ENCODE peak calls at places on chromosomes 11 and 22, in five cellular contexts. Z is breast epithelium, D is ovary, X is erythroblast, J is heart left ventricle. L is an unnamed sample.
A peak's percentile ranks its signal among the peaks of the same experiment; 100 is the strongest.

GRCh38 chr11:84316866-84317560 is 1030.8 kb upstream of the CCDC90B start:
- DNase-seq in Z (no peak), D (no peak), X (no peak), J (no peak), L (no peak)

GRCh38 chr11:50174189-50174588 is 141.5 kb downstream of the OR4C45 start:
- DNase-seq in Z (no peak), D (no peak), X (no peak), J (no peak), L (no peak)

GRCh38 chr11:64348611-64349387 is 8.8 kb downstream of the CCDC88B start:
- DNase-seq in Z (no peak), D (no peak), X (no peak), J (no peak), L (no peak)

GRCh38 chr22:40751250-40751649 is 67.9 kb downstream of the SLC25A17 start:
- DNase-seq in Z (no peak), D (no peak), X (no peak), J (no peak), L (no peak)

GRCh38 chr11:114166897-114167323 is 107.4 kb downstream of the ZBTB16 start:
- DNase-seq in Z (peak; percentile 69), D (no peak), X (no peak), J (no peak), L (peak; percentile 79)

GRCh38 chr11:69481393-69481844 is at the start of gene LINC01488:
- DNase-seq in Z (no peak), D (no peak), X (no peak), J (no peak), L (no peak)

GRCh38 chr11:11841121-11841604 is 609 bp upstream of the USP47 start:
- DNase-seq in Z (peak; percentile 37), D (peak; percentile 57), X (no peak), J (peak; percentile 57), L (peak; percentile 27)

GRCh38 chr11:129434641-129435498 is 59.2 kb downstream of the BARX2 start:
- DNase-seq in Z (no peak), D (no peak), X (no peak), J (no peak), L (no peak)

GRCh38 chr22:19121631-19122142 is 525 bp downstream of the DGCR2 start:
- DNase-seq in Z (peak; percentile 42), D (peak; percentile 42), X (peak; percentile 69), J (peak; percentile 55), L (peak; percentile 21)

GRCh38 chr11:58286249-58286648 is 18.2 kb upstream of the OR10W1 start:
- DNase-seq in Z (no peak), D (no peak), X (peak; percentile 26), J (no peak), L (no peak)

GRCh38 chr11:70029115-70029830 is 48.8 kb upstream of the ANO1 start:
- DNase-seq in Z (no peak), D (no peak), X (no peak), J (no peak), L (no peak)

GRCh38 chr11:61820174-61820573 is 3.4 kb upstream of the FADS1 start:
- DNase-seq in Z (no peak), D (no peak), X (peak; percentile 52), J (no peak), L (no peak)

GRCh38 chr11:2702771-2703486 is 3.1 kb upstream of the KCNQ1OT1 start:
- DNase-seq in Z (no peak), D (peak; percentile 25), X (no peak), J (no peak), L (no peak)

GRCh38 chr11:103683581-103683980 is 352.9 kb upstream of the DDI1 start:
- DNase-seq in Z (no peak), D (no peak), X (no peak), J (no peak), L (no peak)

GRCh38 chr11:122601131-122602125 is 54.1 kb upstream of the UBASH3B start:
- DNase-seq in Z (no peak), D (peak; percentile 11), X (no peak), J (no peak), L (peak; percentile 25)

GRCh38 chr11:27061078-27061477 is 20.5 kb downstream of the BBOX1 start:
- DNase-seq in Z (no peak), D (no peak), X (no peak), J (no peak), L (no peak)

GRCh38 chr11:57614234-57614772 is 16.8 kb downstream of the SERPING1 start:
- DNase-seq in Z (no peak), D (no peak), X (no peak), J (no peak), L (no peak)

GRCh38 chr22:17724678-17725464 is 49.4 kb downstream of the BID start:
- DNase-seq in Z (no peak), D (no peak), X (peak; percentile 11), J (no peak), L (no peak)

GRCh38 chr22:50498322-50498861 is 9.1 kb downstream of the LMF2 start:
- DNase-seq in Z (no peak), D (no peak), X (peak; percentile 76), J (no peak), L (no peak)

GRCh38 chr11:95977534-95978174 is 53.7 kb upstream of the MTMR2 start:
- DNase-seq in Z (no peak), D (no peak), X (no peak), J (no peak), L (no peak)

GRCh38 chr11:119056397-119056999 is 507 bp downstream of the HYOU1 start:
- DNase-seq in Z (peak; percentile 33), D (peak; percentile 24), X (peak; percentile 71), J (peak; percentile 23), L (no peak)

GRCh38 chr11:64851831-64852337 is 7.4 kb upstream of the CDC42BPG start:
- DNase-seq in Z (no peak), D (no peak), X (peak; percentile 81), J (no peak), L (no peak)

GRCh38 chr11:48013269-48013901 is 33.0 kb downstream of the PTPRJ start:
- DNase-seq in Z (peak; percentile 36), D (no peak), X (no peak), J (no peak), L (no peak)

GRCh38 chr22:30575011-30575671 is 676 bp upstream of the GAL3ST1 start:
- DNase-seq in Z (peak; percentile 45), D (peak; percentile 38), X (peak; percentile 13), J (no peak), L (no peak)

GRCh38 chr22:30183861-30184278 is 62.7 kb downstream of the LIF start:
- DNase-seq in Z (no peak), D (no peak), X (peak; percentile 69), J (no peak), L (no peak)

GRCh38 chr11:123451183-123451907 is 21.3 kb downstream of the GRAMD1B start:
- DNase-seq in Z (no peak), D (no peak), X (no peak), J (no peak), L (no peak)

GRCh38 chr22:37803195-37803635 is 4.5 kb upstream of the GCAT start:
- DNase-seq in Z (no peak), D (no peak), X (peak; percentile 97), J (no peak), L (no peak)

GRCh38 chr22:41915783-41916493 is 1.1 kb upstream of the SHISA8 start:
- DNase-seq in Z (no peak), D (no peak), X (no peak), J (no peak), L (no peak)

GRCh38 chr22:41919357-41920224 is 4.7 kb upstream of the SHISA8 start:
- DNase-seq in Z (peak; percentile 41), D (peak; percentile 32), X (peak; percentile 41), J (peak; percentile 68), L (no peak)

GRCh38 chr22:41917375-41917905 is 2.6 kb upstream of the SHISA8 start:
- DNase-seq in Z (no peak), D (no peak), X (no peak), J (no peak), L (no peak)

GRCh38 chr22:41916745-41917358 is 2.0 kb upstream of the SHISA8 start:
- DNase-seq in Z (no peak), D (no peak), X (no peak), J (no peak), L (no peak)

GRCh38 chr22:41917906-41918791 is 3.3 kb upstream of the SHISA8 start:
- DNase-seq in Z (no peak), D (no peak), X (peak; percentile 30), J (peak; percentile 59), L (no peak)
- TF ChIP-seq POLR2A in Z (no peak), D (no peak), X (no peak), J (no peak), L (no peak)

GRCh38 chr22:21949948-21950347 is 2.7 kb downstream of the PPM1F start:
- DNase-seq in Z (no peak), D (no peak), X (no peak), J (no peak), L (no peak)

GRCh38 chr22:21949569-21949918 is 3.1 kb downstream of the PPM1F start:
- DNase-seq in Z (no peak), D (no peak), X (no peak), J (no peak), L (no peak)

GRCh38 chr22:21951931-21952465 is 650 bp downstream of the PPM1F start:
- DNase-seq in Z (no peak), D (no peak), X (peak; percentile 43), J (no peak), L (no peak)

GRCh38 chr22:21951062-21951461 is 1.6 kb downstream of the PPM1F start:
- DNase-seq in Z (no peak), D (no peak), X (no peak), J (no peak), L (no peak)

GRCh38 chr22:21952586-21953571 is at the start of gene PPM1F:
- DNase-seq in Z (peak; percentile 75), D (peak; percentile 80), X (peak; percentile 93), J (peak; percentile 90), L (peak; percentile 72)
- TF ChIP-seq POLR2A in Z (no peak), D (no peak), X (no peak), J (no peak), L (peak; percentile 24)

GRCh38 chr11:14300661-14301304 is 58.2 kb downstream of the RRAS2 start:
- DNase-seq in Z (peak; percentile 37), D (peak; percentile 31), X (peak; percentile 66), J (peak; percentile 39), L (peak; percentile 59)
- TF ChIP-seq POLR2A in Z (no peak), D (no peak), X (no peak), J (no peak), L (no peak)

DNA sequence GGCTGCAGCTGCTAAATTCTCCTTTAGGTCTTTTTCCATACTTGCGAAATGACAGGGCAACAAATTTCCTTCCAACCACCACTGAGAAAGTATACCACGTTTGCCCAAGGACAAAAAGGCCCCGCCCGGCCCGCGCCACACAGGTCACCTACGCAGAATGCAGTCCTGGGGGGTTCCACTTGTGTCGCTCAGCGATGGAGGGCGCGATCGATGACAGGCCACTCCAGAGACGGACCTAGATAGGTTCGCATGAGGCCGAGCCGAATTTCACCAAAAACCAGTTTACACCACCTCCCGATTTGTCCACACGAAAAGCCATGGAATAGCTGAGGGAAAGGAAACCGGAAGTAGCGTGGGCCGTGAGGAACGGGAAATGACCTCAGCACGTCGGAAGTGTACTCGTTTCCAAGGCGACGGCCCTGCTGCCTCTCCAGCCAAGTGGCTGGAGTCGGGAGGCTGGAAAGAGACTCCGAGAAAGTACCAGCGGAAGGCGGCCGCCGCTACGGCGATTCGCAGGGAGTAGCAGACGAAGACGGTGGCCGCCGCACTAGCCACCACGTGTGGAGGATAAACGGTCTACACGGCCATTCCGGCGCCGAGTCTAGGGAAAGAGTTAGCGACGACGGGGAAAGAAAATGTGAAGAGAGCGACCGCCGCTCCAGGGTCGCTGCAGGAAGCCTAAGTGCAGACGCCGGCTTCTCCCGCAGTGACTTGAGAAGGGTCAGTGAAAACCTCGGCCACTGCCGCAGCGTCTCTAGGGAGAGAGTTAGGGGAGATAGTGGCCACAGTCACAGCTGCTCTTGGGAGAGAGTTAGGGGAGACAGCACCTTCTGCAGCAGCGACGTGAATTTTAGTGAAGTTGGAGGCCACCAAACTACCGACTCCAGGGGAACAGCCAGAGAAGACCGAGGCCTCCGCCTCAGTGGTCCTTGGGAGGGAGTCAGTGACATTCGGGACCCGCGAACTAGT is at the start of gene ANKRD42:
- DNase-seq in Z (peak; percentile 92), D (peak; percentile 91), X (peak; percentile 94), J (peak; percentile 94), L (peak; percentile 95)
- TF ChIP-seq POLR2A in Z (peak; percentile 76), D (peak; percentile 88), X (peak; percentile 73), J (no peak), L (peak; percentile 57)

L was measured in tibial nerve.